ENCODE peak calls at places on chromosomes 3 and 15, in six cellular contexts. M is activated CD8-positive, alpha-beta T cell treated with anti-CD3 and anti-CD28 coated beads for 36 hours; L is WERI-Rb-1; Y is esophagus squamous epithelium; H is fibroblast of the aortic adventitia; W is MM.1S. P is an unnamed sample.

GRCh38 chr3:46027736-46028397 is 584 bp upstream of the XCR1 start:
- DNase-seq in W (peak; percentile 71), H (peak; percentile 4), L (no peak), Y (no peak), M (no peak), P (no peak)

GRCh38 chr15:88987951-88988671 is 74.9 kb upstream of the MFGE8 start:
- DNase-seq in M (no peak), W (no peak), Y (no peak), L (no peak), H (no peak), P (no peak)

GRCh38 chr3:179956416-179956830 is 80.3 kb downstream of the PEX5L start:
- DNase-seq in W (peak; percentile 98), Y (no peak), H (no peak), L (no peak), M (peak; percentile 56), P (no peak)

GRCh38 chr15:63487076-63487757 is 17.2 kb upstream of the USP3 start:
- DNase-seq in H (peak; percentile 76), M (peak; percentile 94), W (peak; percentile 85), Y (peak; percentile 45), L (peak; percentile 90), P (peak; percentile 79)

GRCh38 chr3:12750658-12751071 is 8.4 kb downstream of the TMEM40 start:
- DNase-seq in Y (no peak), H (peak; percentile 92), L (no peak), W (no peak), M (peak; percentile 80), P (no peak)

GRCh38 chr3:81302045-81302444 is 459.4 kb downstream of the GBE1 start:
- DNase-seq in M (peak; percentile 30), H (peak; percentile 66), Y (no peak), L (peak; percentile 68), W (peak; percentile 40), P (no peak)

GRCh38 chr15:63107895-63108546 is 13.6 kb upstream of the LACTB start:
- DNase-seq in L (no peak), W (no peak), H (peak; percentile 100), Y (no peak), M (no peak), P (no peak)

GRCh38 chr3:63413523-63413922 is 135.4 kb downstream of the SYNPR start:
- DNase-seq in W (no peak), L (no peak), Y (no peak), M (no peak), H (peak; percentile 40), P (no peak)

GRCh38 chr3:47646362-47646761 is 67.7 kb upstream of the CSPG5 start:
- DNase-seq in Y (no peak), M (no peak), W (no peak), L (no peak), H (peak; percentile 51), P (no peak)

GRCh38 chr3:147493666-147494065 is 84.5 kb downstream of the ZIC1 start:
- DNase-seq in Y (no peak), H (no peak), M (no peak), W (no peak), L (no peak), P (no peak)

GRCh38 chr3:161100994-161101393 is 4.2 kb downstream of the B3GALNT1 start:
- DNase-seq in L (no peak), Y (no peak), M (no peak), H (no peak), W (no peak), P (no peak)

GRCh38 chr3:30162579-30162978 is 443.8 kb upstream of the TGFBR2 start:
- DNase-seq in M (no peak), H (peak; percentile 93), Y (no peak), W (no peak), L (no peak), P (no peak)

GRCh38 chr3:134318166-134318565 is 56.1 kb downstream of the AMOTL2 start:
- DNase-seq in W (no peak), L (no peak), Y (no peak), M (no peak), H (no peak), P (no peak)

GRCh38 chr3:55180936-55181535 is 253.2 kb upstream of the LRTM1 start:
- DNase-seq in H (peak; percentile 76), L (peak; percentile 17), Y (no peak), M (peak; percentile 23), W (peak; percentile 57), P (no peak)

GRCh38 chr15:91193059-91193715 is 93.1 kb downstream of the SV2B start:
- DNase-seq in H (no peak), W (no peak), L (no peak), Y (no peak), M (no peak), P (no peak)

GRCh38 chr3:174767853-174768382 is 91.2 kb upstream of the NAALADL2 start:
- DNase-seq in L (no peak), W (no peak), H (peak; percentile 87), M (no peak), Y (no peak), P (no peak)

DNA sequence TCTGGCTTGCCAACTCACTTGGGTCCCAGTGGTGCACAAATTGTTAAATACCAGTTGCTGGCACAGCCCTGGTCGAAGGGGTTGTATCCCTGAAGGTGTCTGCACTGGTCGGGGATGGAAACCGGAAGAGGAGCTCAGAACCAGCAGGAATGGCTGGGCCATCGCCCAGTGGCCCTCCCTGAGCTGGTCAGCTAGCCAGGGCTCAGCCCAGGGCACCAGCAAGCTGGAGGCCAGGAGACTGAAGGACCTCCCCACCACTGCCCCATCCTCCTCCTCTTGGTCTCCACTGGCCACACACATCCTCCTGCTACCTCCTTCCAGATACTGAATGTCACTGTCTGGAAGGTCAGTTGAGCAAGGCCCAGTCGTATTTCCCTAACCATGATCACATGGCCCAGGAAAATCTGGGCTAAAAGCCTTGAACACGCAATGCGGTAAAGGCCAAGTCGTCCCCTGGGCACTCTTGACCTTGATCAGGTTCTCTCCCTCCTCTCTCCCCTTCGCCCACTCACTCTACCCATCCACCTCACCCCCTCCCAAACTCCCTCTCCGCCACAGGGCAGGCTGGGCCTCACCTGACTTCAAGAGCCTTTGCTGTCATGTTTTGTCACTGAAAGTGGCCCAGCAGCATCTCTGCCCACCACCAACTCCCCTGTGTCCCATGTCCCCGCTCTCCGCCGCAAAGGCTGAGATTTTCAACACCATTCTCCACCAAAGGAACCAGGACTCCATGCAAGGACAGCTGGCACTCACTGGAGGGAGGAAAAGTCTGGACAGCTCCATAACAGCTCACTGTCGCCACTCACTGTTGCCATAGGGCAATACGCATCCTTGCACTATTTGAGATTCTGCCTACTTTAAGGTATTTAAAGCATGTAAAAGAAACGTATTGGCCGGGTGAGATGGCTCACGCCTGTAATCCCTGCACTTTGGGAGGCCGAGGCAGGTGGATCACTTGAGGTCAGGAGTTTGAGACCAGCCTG is 12.1 kb downstream of the ZDHHC19 start:
- DNase-seq in L (no peak), Y (no peak), M (no peak), W (no peak), H (no peak), P (no peak)
- TF ChIP-seq CTCF in L (peak; percentile 40), Y (no peak), M (no peak), W (peak; percentile 32), H (no peak), P (no peak)

DNA sequence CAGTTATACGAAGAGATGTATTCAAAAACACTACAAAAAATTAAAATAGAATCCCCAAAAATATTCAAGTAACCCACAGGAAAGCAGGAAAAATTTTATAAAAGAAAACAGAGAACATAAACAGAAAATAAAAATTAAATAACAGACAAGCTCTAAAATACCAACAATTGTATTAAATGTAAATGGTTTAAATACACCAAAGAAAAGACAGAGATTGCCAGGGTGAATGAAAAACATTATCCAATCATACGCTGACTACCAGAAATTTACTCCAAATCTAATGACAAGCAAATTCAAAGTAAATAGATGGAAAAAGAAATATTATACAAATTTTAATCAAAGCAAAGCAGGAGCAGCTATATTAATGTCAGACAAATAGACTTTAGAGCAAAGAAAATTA is 103.6 kb downstream of the BOC start:
- DNase-seq in H (no peak), Y (no peak), W (no peak), L (no peak), M (no peak), P (no peak)
- TF ChIP-seq CTCF in H (no peak), Y (no peak), W (no peak), L (no peak), M (no peak), P (no peak)

GRCh38 chr3:50222169-50222528 is 13.9 kb upstream of the GNAI2 start:
- DNase-seq in W (no peak), L (no peak), Y (no peak), M (no peak), H (no peak), P (no peak)

GRCh38 chr3:50221051-50221412 is 15.0 kb upstream of the GNAI2 start:
- DNase-seq in L (no peak), M (peak; percentile 12), H (no peak), W (no peak), Y (no peak), P (no peak)

GRCh38 chr3:50220109-50220508 is 15.0 kb downstream of the SLC38A3 start:
- DNase-seq in W (no peak), L (no peak), H (no peak), Y (no peak), M (no peak), P (no peak)

GRCh38 chr3:50219285-50219684 is 14.2 kb downstream of the SLC38A3 start:
- DNase-seq in H (no peak), W (no peak), L (no peak), M (no peak), Y (no peak), P (no peak)

GRCh38 chr3:50221413-50222168 is 14.4 kb upstream of the GNAI2 start:
- DNase-seq in M (peak; percentile 22), H (no peak), Y (no peak), L (peak; percentile 76), W (no peak), P (no peak)
- TF ChIP-seq CTCF in M (no peak), H (no peak), Y (no peak), L (peak; percentile 81), W (peak; percentile 9), P (no peak)

GRCh38 chr15:78314181-78314581 is 14.8 kb upstream of the SKIC8 start:
- DNase-seq in Y (no peak), M (no peak), L (no peak), W (no peak), H (no peak), P (no peak)

GRCh38 chr15:78316211-78317077 is 17.0 kb upstream of the SKIC8 start:
- DNase-seq in W (no peak), M (no peak), L (peak; percentile 44), H (no peak), Y (no peak), P (no peak)

GRCh38 chr15:78317145-78317836 is 17.9 kb upstream of the SKIC8 start:
- DNase-seq in M (no peak), W (no peak), H (no peak), L (peak; percentile 51), Y (no peak), P (no peak)

GRCh38 chr15:78313383-78313782 is 14.0 kb upstream of the SKIC8 start:
- DNase-seq in L (no peak), W (no peak), Y (no peak), H (no peak), M (no peak), P (no peak)

GRCh38 chr15:78315686-78316085 is 16.3 kb upstream of the SKIC8 start:
- DNase-seq in Y (no peak), L (peak; percentile 84), M (peak; percentile 12), H (no peak), W (no peak), P (no peak)
- TF ChIP-seq CTCF in Y (no peak), L (peak; percentile 96), M (no peak), H (peak; percentile 16), W (no peak), P (no peak)

P was measured in CD14-positive monocyte.